ENCODE peak calls at places on chromosomes 1 and 21, in seven cellular contexts. U, M, Y, A, R, B and Q are unnamed samples.

GRCh38 chr21:28308516-28308915 is 684.2 kb downstream of the LTN1 start:
- DNase-seq in R (no peak), Y (no peak), A (no peak), B (no peak), M (peak; percentile 68), U (no peak), Q (no peak)

GRCh38 chr1:248372394-248372793 is 3.2 kb upstream of the OR2T6 start:
- DNase-seq in R (no peak), Y (no peak), U (no peak), M (no peak), A (no peak), B (no peak), Q (no peak)

GRCh38 chr1:206457408-206457807 is 12.9 kb upstream of the IKBKE start:
- DNase-seq in U (no peak), B (no peak), Y (no peak), M (peak; percentile 47), R (no peak), A (no peak), Q (no peak)

GRCh38 chr1:182889997-182890396 is 50.9 kb downstream of the DHX9 start:
- DNase-seq in Y (no peak), M (no peak), A (no peak), U (no peak), B (no peak), R (no peak), Q (peak; percentile 12)

GRCh38 chr21:32705901-32706300 is 21.9 kb downstream of the SYNJ1 start:
- DNase-seq in M (no peak), R (no peak), A (no peak), U (no peak), Y (no peak), B (no peak), Q (no peak)

GRCh38 chr1:9625761-9626160 is 25.8 kb upstream of the PIK3CD start:
- DNase-seq in Y (no peak), R (no peak), B (no peak), M (no peak), U (no peak), A (no peak), Q (no peak)

GRCh38 chr21:37675202-37675801 is 241.0 kb downstream of the KCNJ6 start:
- DNase-seq in Y (peak; percentile 78), R (peak; percentile 85), B (peak; percentile 58), A (peak; percentile 62), M (peak; percentile 17), U (peak; percentile 84), Q (peak; percentile 78)

GRCh38 chr1:238738942-238739341 is 647.4 kb upstream of the CHRM3 start:
- DNase-seq in A (no peak), R (no peak), B (no peak), M (no peak), U (peak; percentile 20), Y (no peak), Q (no peak)

GRCh38 chr1:165632152-165632469 is 1.1 kb downstream of the MGST3 start:
- DNase-seq in R (peak; percentile 21), U (peak; percentile 22), Y (no peak), M (no peak), B (no peak), A (no peak), Q (no peak)

GRCh38 chr1:67683736-67684525 is 1.1 kb upstream of the GADD45A start:
- DNase-seq in R (no peak), A (no peak), B (no peak), U (no peak), Y (no peak), M (peak; percentile 96), Q (peak; percentile 40)

GRCh38 chr1:230825061-230825803 is 43.1 kb downstream of the C1orf198 start:
- DNase-seq in A (peak; percentile 60), Y (no peak), U (no peak), R (no peak), B (peak; percentile 73), M (peak; percentile 84), Q (no peak)

GRCh38 chr21:36429672-36430546 is 44.7 kb downstream of the CHAF1B start:
- DNase-seq in M (peak; percentile 100), Y (no peak), B (peak; percentile 99), U (peak; percentile 68), R (peak; percentile 47), A (peak; percentile 97), Q (peak; percentile 86)

GRCh38 chr1:61491497-61491896 is 233.4 kb downstream of the TM2D1 start:
- DNase-seq in R (no peak), B (peak; percentile 37), Y (no peak), A (peak; percentile 85), M (no peak), U (no peak), Q (no peak)

GRCh38 chr1:228830954-228831481 is 95.7 kb downstream of the RHOU start:
- DNase-seq in M (peak; percentile 82), A (peak; percentile 64), U (no peak), R (no peak), B (peak; percentile 78), Y (no peak), Q (peak; percentile 45)

GRCh38 chr1:183246436-183246835 is 60.4 kb downstream of the LAMC2 start:
- DNase-seq in U (no peak), A (no peak), Y (no peak), M (no peak), R (no peak), B (no peak), Q (no peak)

GRCh38 chr1:35448344-35448801 is 108.8 kb downstream of the KIAA0319L start:
- DNase-seq in R (no peak), M (peak; percentile 95), A (peak; percentile 98), Y (no peak), U (no peak), B (peak; percentile 96), Q (no peak)

GRCh38 chr21:42225571-42226155 is 6.7 kb downstream of the ABCG1 start:
- DNase-seq in R (no peak), B (no peak), M (no peak), Y (no peak), A (no peak), U (no peak), Q (no peak)

GRCh38 chr1:206696812-206697585 is 12.3 kb downstream of the MAPKAPK2 start:
- DNase-seq in R (no peak), B (no peak), Y (no peak), U (no peak), M (no peak), A (peak; percentile 47), Q (no peak)

GRCh38 chr1:43270421-43271095 is 775 bp downstream of the TMEM125 start:
- DNase-seq in A (peak; percentile 9), M (peak; percentile 80), B (peak; percentile 26), Y (no peak), U (peak; percentile 69), R (peak; percentile 93), Q (peak; percentile 27)

DNA sequence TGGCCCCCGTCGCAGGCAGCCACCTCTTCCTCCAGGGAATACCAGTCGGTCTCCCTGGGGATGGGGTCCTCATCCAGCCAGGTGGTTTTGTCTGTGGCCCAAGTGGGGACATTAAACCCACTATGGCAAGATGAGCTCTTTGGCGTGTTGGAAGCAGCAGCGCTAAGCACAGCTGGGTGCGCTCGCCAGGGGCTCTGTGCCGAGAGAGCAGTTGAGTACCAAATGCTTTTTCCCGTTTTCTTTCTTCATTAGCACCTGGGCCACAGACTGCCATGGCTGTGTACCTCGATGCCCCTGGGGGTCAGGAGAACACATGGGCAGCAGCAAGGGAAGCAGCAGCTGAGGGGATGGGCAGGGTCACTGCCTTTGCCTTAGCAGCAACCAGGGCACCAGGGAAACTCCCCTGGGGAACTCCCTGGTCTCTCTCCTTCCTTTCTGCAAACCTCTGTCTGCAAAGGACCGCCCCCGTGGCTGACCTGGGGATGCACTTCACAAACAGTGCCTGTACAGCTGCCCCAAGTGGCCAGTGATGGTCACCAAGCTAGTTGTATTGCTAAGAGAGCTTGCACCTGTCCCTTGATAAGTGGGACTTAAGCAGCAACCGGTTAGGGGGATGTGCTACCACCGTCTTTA is 31.1 kb downstream of the EDARADD start:
- DNase-seq in B (no peak), U (no peak), Y (no peak), A (no peak), R (peak; percentile 32), M (no peak), Q (peak; percentile 83)
- TF ChIP-seq CTCF in B (no peak), U (no peak), Y (no peak), A (no peak), R (no peak), M (no peak), Q (peak; percentile 46)

DNA sequence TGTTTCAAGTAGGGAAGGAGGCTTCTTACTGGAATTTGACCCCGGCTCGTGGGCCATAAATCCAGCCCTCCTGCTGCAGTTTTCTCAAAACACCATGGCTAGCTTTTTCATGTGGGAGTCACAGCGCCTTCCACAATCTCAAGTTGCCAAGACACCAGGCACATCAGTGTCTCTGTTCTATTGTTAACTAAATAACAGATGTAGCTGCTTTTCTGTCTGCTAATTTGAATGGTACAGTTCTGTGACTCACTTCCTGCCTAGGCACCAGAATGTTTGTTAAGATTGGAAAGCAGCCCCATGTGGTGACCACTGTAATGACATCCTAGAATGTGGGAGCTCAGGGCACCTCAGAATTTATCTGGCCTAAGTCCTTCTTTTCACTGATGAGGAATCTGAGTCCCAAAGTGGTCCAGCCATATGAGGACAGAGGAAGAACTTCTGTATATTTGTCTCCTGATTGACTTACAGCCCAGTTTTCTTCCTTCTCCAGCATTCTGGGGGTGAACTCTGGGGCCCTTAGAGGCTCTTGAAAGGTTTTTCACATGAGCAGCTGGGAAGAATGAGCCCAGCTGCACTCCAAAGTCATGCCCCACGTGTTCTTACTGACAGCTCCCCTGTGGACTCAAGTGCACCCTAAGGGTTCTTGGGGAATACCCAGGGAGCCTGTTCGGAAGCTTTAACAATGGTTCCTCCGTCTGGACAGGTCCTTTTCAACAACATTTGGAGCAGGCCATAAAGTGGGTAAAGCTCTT is 27.5 kb downstream of the TRIM45 start:
- DNase-seq in B (peak; percentile 90), M (peak; percentile 87), A (peak; percentile 68), Y (no peak), U (peak; percentile 22), R (peak; percentile 16), Q (peak; percentile 37)
- TF ChIP-seq CTCF in B (peak; percentile 57), M (peak; percentile 47), A (peak; percentile 40), Y (peak; percentile 48), U (peak; percentile 36), R (no peak), Q (peak; percentile 35)

GRCh38 chr21:46326110-46326703 is 2.3 kb downstream of the PCNT start:
- DNase-seq in R (no peak), Y (no peak), M (no peak), A (no peak), B (no peak), U (no peak), Q (no peak)
- TF ChIP-seq CTCF in R (no peak), Y (no peak), M (peak; percentile 10), A (no peak), B (no peak), U (peak; percentile 12), Q (peak; percentile 35)

DNA sequence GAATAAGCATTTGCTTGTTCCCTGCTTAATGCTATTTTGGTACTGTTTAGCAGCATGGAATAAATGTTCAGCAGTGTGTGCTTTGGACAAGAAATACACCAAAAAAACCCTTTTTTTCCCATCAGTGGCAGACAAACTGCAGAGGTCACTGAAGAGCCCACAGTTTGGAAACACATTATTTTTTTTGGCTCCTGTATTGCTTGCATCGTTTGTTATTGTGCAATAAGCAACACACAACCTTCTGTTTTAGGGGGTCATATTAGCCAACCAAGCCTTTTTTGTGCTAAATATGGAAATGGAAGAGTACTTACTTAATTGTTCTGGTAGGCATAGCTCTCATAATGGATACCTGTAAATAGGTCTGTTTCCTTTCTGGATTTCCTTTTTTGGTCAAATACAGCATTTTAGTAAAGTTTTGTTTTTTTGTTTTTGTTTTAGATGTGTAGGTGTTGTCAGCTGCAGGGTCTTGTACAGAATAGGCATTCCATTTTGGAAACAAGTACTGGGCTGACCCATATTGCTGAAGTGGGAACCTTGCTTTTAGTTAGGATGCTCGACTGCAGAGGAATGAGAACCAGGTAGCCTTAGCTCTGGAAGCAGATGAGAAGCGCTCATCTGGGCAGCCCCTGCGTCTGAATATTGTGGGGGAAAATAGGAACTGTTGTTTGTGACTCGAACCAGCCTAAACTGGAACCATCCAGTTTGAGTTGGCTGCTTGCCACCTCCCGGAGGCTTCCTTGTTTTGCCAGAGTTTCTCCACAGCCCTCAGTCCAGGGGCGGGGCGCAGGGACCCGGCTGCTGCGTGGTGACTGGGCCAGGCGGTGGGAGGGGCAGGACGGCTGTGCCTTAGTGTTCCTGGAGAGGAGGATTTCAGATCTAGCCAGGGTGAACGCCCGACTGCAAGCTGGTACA is 38.5 kb downstream of the SPEN start:
- DNase-seq in M (peak; percentile 81), R (peak; percentile 95), A (peak; percentile 98), B (peak; percentile 96), Y (peak; percentile 70), U (peak; percentile 91), Q (no peak)
- TF ChIP-seq CTCF in M (no peak), R (no peak), A (peak; percentile 41), B (peak; percentile 31), Y (no peak), U (no peak), Q (no peak)